ENCODE peak calls at places on chromosomes 13 and 19, in five cellular contexts. X, C, J, N and P are unnamed samples. For H3K36me3 and H3K9me3, the result is how much of the 10 kb centered on the place peaks cover.

GRCh38 chr13:34006011-34006410 is 188.1 kb downstream of the RFC3 start:
- DNase-seq in C (peak), J (no peak), X (no peak), N (no peak), P (no peak)

GRCh38 chr19:42199440-42200115 is 17.9 kb downstream of the DEDD2 start:
- DNase-seq in C (no peak), X (no peak), J (no peak), N (no peak), P (no peak)

GRCh38 chr13:46893820-46894533 is 2.9 kb downstream of the HTR2A start:
- DNase-seq in J (peak), X (no peak), C (peak), N (peak), P (peak)

GRCh38 chr19:13610042-13610691 is 103.9 kb upstream of the CACNA1A start:
- DNase-seq in J (no peak), C (peak), X (no peak), N (no peak), P (no peak)

GRCh38 chr13:71499235-71499634 is 367.8 kb downstream of the DACH1 start:
- DNase-seq in N (no peak), C (no peak), X (no peak), J (no peak), P (no peak)

GRCh38 chr19:38556521-38557174 is 61.1 kb downstream of the MAP4K1 start:
- DNase-seq in N (no peak), J (no peak), X (no peak), C (no peak), P (no peak)

GRCh38 chr19:15418112-15418587 is 638 bp downstream of the AKAP8L start:
- DNase-seq in X (no peak), N (no peak), C (peak), J (no peak), P (no peak)

GRCh38 chr13:40026174-40026585 is 370.7 kb downstream of the COG6 start:
- DNase-seq in C (no peak), J (peak), N (no peak), X (no peak), P (no peak)

GRCh38 chr13:20160346-20161274 is at the start of gene GJA3:
- DNase-seq in C (peak), X (no peak), N (peak), J (peak), P (peak)

GRCh38 chr13:41053384-41053826 is 7.9 kb upstream of the WBP4 start:
- DNase-seq in X (no peak), C (peak), J (peak), N (no peak), P (peak)

GRCh38 chr13:57630661-57631606 is 610 bp upstream of the PCDH17 start:
- DNase-seq in X (no peak), J (no peak), N (no peak), C (peak), P (no peak)

GRCh38 chr19:45250216-45250831 is 747 bp upstream of the MARK4 start:
- DNase-seq in J (no peak), C (no peak), N (no peak), X (no peak), P (no peak)

GRCh38 chr13:30615851-30616311 is 1.8 kb upstream of the USPL1 start:
- DNase-seq in X (no peak), J (peak), N (no peak), C (peak), P (no peak)

GRCh38 chr13:58190578-58190977 is 559.0 kb downstream of the PCDH17 start:
- DNase-seq in C (no peak), J (no peak), X (no peak), N (no peak), P (no peak)

GRCh38 chr13:48181482-48182145 is 51.4 kb upstream of the ITM2B start:
- DNase-seq in N (no peak), C (no peak), J (no peak), X (no peak), P (no peak)

GRCh38 chr19:33373701-33374405 is at the start of gene CEBPG:
- DNase-seq in J (peak), N (peak), X (no peak), C (peak), P (no peak)

GRCh38 chr19:31502536-31503170 is 153.4 kb upstream of the TSHZ3 start:
- DNase-seq in N (no peak), X (no peak), C (no peak), J (no peak), P (peak)

GRCh38 chr19:42089191-42089750 is 13.3 kb downstream of the ZNF574 start:
- DNase-seq in C (no peak), N (no peak), X (no peak), J (no peak), P (no peak)

GRCh38 chr19:34363094-34363493 is 1.9 kb upstream of the GPI start:
- DNase-seq in C (no peak), X (no peak), N (no peak), J (no peak), P (no peak)

GRCh38 chr13:104648291-104648690 is 1582.1 kb upstream of the SLC10A2 start:
- DNase-seq in X (no peak), J (no peak), C (no peak), N (no peak), P (no peak)

GRCh38 chr13:37383066-37383465 is 215.5 kb downstream of the POSTN start:
- DNase-seq in C (no peak), J (peak), N (no peak), X (no peak), P (no peak)

GRCh38 chr13:45928843-45929242 is 77.3 kb upstream of the SIAH3 start:
- DNase-seq in X (no peak), C (peak), N (no peak), J (no peak), P (no peak)

GRCh38 chr19:28039677-28040381 is 1173.1 kb downstream of the UQCRFS1 start:
- DNase-seq in C (no peak), N (no peak), X (no peak), J (no peak), P (peak)

GRCh38 chr19:12720851-12721655 is 2.7 kb downstream of the TNPO2 start:
- DNase-seq in X (no peak), N (no peak), J (no peak), C (peak), P (no peak)

GRCh38 chr19:36916991-36917390 is 859 bp downstream of the ZNF568 start:
- DNase-seq in X (no peak), C (no peak), J (peak), N (peak), P (no peak)

GRCh38 chr13:106490887-106491321 is 44.6 kb downstream of the EFNB2 start:
- DNase-seq in J (no peak), C (no peak), N (no peak), X (no peak), P (no peak)

GRCh38 chr13:106493569-106493968 is 41.9 kb downstream of the EFNB2 start:
- DNase-seq in J (no peak), X (no peak), C (no peak), N (no peak), P (no peak)

GRCh38 chr13:106491928-106492327 is 43.5 kb downstream of the EFNB2 start:
- DNase-seq in C (no peak), X (no peak), N (no peak), J (no peak), P (no peak)

GRCh38 chr13:106491463-106491862 is 44.0 kb downstream of the EFNB2 start:
- DNase-seq in J (no peak), N (no peak), C (no peak), X (no peak), P (no peak)

GRCh38 chr13:106492576-106493323 is 42.7 kb downstream of the EFNB2 start:
- DNase-seq in C (no peak), X (no peak), N (no peak), J (no peak), P (no peak)
- H3K36me3 ChIP-seq in C (under half), X (under half), N (under half), J (under half), P (under half)

GRCh38 chr19:3363841-3364500 is 2.4 kb upstream of the NFIC start:
- DNase-seq in X (no peak), J (no peak), C (no peak), N (no peak), P (no peak)

GRCh38 chr19:3366104-3366760 is at the start of gene NFIC:
- DNase-seq in J (peak), X (peak), N (no peak), C (peak), P (peak)

GRCh38 chr19:3364501-3364858 is 1.9 kb upstream of the NFIC start:
- DNase-seq in X (no peak), N (no peak), J (no peak), C (no peak), P (no peak)

GRCh38 chr19:3365447-3366103 is 808 bp upstream of the NFIC start:
- DNase-seq in C (peak), N (no peak), X (peak), J (peak), P (peak)

GRCh38 chr19:3365093-3365446 is 1.3 kb upstream of the NFIC start:
- DNase-seq in N (no peak), J (no peak), C (no peak), X (no peak), P (no peak)
- H3K9me3 ChIP-seq in N (under half), J (under half), C (under half), X (under half), P (under half)

DNA sequence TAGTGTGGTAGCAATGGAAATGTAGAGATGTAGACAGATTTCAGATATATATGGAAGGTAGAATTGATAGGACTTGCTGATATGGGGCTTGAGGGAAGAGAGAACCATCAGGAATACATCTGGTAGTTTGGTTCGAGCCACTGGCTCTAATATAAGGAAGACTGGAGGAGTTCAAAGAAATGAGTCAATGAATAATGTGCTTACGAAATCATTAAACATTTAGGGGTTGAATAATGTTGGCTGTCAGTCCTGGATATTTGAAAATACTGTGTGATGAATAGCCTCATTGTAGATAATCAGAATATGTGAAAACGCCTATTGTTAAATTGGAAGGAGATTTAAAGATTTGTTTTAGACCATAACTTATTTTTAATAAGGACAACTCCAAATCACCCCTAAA is 21.6 kb downstream of the SGCG start:
- DNase-seq in N (no peak), X (no peak), C (no peak), J (no peak), P (no peak)
- H3K36me3 ChIP-seq in N (under half), X (under half), C (under half), J (under half), P (under half)

GRCh38 chr13:18991054-18991453 is 190.6 kb downstream of the TUBA3C start:
- DNase-seq in N (no peak), J (no peak), C (no peak), X (no peak), P (no peak)
- H3K9me3 ChIP-seq in N (under half), J (under half), C (under half), X (under half), P (under half)

GRCh38 chr19:16425993-16426392 is 45.8 kb downstream of the EPS15L1 start:
- DNase-seq in N (no peak), J (no peak), C (no peak), X (no peak), P (no peak)
- H3K36me3 ChIP-seq in N (under half), J (half or more), C (under half), X (under half), P (half or more)

DNA sequence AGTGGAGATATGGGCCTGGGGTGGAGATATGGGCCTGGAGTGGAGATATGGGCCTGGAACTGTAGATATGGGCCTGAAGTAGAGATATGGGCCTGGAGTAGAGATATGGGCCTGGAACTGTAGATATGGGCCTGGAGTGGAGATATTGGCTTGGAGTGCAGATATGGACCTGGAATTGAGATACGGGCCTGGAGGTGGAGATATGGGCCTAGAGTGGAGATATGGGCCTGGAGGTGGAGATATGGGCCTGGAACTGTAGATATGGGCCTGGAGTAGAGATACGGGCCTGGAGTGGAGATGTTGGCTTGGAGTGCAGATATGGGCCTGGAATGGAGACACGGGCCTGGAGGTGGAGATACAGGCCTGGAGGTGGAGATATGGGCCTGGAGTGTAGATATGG is 402 bp downstream of the KIR3DL3 start:
- DNase-seq in N (no peak), C (no peak), J (no peak), X (no peak), P (no peak)
- H3K9me3 ChIP-seq in N (under half), C (under half), J (under half), X (under half), P (under half)

GRCh38 chr19:4052993-4053422 is 13.7 kb downstream of the ZBTB7A start:
- DNase-seq in J (no peak), C (peak), N (no peak), X (no peak), P (no peak)
- H3K36me3 ChIP-seq in J (half or more), C (under half), N (under half), X (under half), P (under half)

GRCh38 chr19:56727731-56728130 is 56.2 kb upstream of the ZNF835 start:
- DNase-seq in J (no peak), X (no peak), C (no peak), N (peak), P (no peak)
- H3K9me3 ChIP-seq in J (under half), X (under half), C (under half), N (under half), P (under half)

DNA sequence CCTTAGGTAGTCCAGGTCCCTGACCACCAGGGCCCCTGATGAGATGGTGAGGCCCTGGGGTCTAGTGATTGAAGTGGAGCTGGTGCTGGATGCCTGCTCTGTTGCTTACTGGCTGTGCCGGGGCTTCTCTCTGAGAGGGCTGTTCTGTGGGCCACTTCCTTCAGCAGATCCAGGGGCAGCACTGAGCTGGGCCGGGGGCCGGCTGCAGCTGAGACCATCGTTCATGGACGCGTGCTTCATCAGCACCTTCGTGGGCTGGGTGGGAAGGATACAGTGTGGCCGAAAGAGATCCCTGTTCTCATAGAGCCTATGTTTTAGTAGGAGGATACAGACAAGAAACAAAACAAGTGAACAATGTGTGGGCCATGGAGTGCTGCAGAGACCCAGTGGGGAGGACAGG is 33.2 kb upstream of the TEX29 start:
- DNase-seq in N (no peak), J (no peak), C (no peak), X (no peak), P (no peak)
- H3K36me3 ChIP-seq in N (under half), J (half or more), C (under half), X (under half), P (half or more)